ENCODE peak calls at places on chromosomes 11 and 22, in six cellular contexts. Y is Peyer's patch, G is left lung, S is fibroblast of lung, Q is tibial nerve, L is psoas muscle. A is an unnamed sample.

GRCh38 chr11:5367461-5368074 is 16.0 kb upstream of the OR51M1 start:
- DNase-seq in Y (no peak), G (no peak), S (peak; percentile 72), Q (no peak), L (no peak), A (no peak)

GRCh38 chr22:32050678-32051515 is 7.8 kb downstream of the SLC5A1 start:
- DNase-seq in Y (no peak), G (peak; percentile 47), S (peak; percentile 88), Q (no peak), L (peak; percentile 68), A (peak; percentile 88)

GRCh38 chr11:11605821-11606450 is 15.9 kb downstream of the GALNT18 start:
- DNase-seq in Y (no peak), G (no peak), S (no peak), Q (no peak), L (no peak), A (no peak)

GRCh38 chr11:118224512-118225180 is at the start of gene JAML:
- DNase-seq in Y (peak; percentile 74), G (no peak), S (no peak), Q (no peak), L (no peak), A (no peak)

GRCh38 chr22:44025171-44026065 is 1.3 kb downstream of the PARVB start:
- DNase-seq in Y (peak; percentile 93), G (peak; percentile 63), S (no peak), Q (no peak), L (peak; percentile 58), A (no peak)

GRCh38 chr11:61752117-61752924 is at the start of gene MYRF:
- DNase-seq in Y (peak; percentile 17), G (peak; percentile 40), S (no peak), Q (no peak), L (peak; percentile 67), A (no peak)

GRCh38 chr11:112525844-112526590 is 265.4 kb upstream of the PLET1 start:
- DNase-seq in Y (no peak), G (no peak), S (no peak), Q (no peak), L (no peak), A (no peak)

GRCh38 chr22:23203452-23204124 is 23.3 kb downstream of the BCR start:
- DNase-seq in Y (no peak), G (no peak), S (no peak), Q (no peak), L (no peak), A (no peak)

GRCh38 chr22:39289445-39290247 is 29.8 kb downstream of the RPL3 start:
- DNase-seq in Y (no peak), G (no peak), S (no peak), Q (no peak), L (no peak), A (no peak)

GRCh38 chr22:35784633-35785032 is 67.0 kb downstream of the APOL5 start:
- DNase-seq in Y (no peak), G (no peak), S (no peak), Q (no peak), L (no peak), A (no peak)

GRCh38 chr11:110428956-110429613 is 663 bp upstream of the FDX1 start:
- DNase-seq in Y (peak; percentile 24), G (no peak), S (no peak), Q (no peak), L (no peak), A (no peak)

GRCh38 chr11:28619870-28620540 is 511.8 kb downstream of the METTL15 start:
- DNase-seq in Y (no peak), G (no peak), S (peak; percentile 29), Q (no peak), L (no peak), A (no peak)

GRCh38 chr11:11976476-11977187 is 31.8 kb downstream of the DKK3 start:
- DNase-seq in Y (no peak), G (no peak), S (no peak), Q (no peak), L (no peak), A (no peak)

GRCh38 chr11:46920709-46921108 is 2.4 kb upstream of the LRP4 start:
- DNase-seq in Y (no peak), G (no peak), S (peak; percentile 94), Q (no peak), L (peak; percentile 56), A (peak; percentile 65)

GRCh38 chr11:17734986-17735822 is 623 bp downstream of the KCNC1 start:
- DNase-seq in Y (no peak), G (peak; percentile 46), S (peak; percentile 61), Q (peak; percentile 20), L (peak; percentile 73), A (no peak)

GRCh38 chr11:296206-296975 is 2.9 kb downstream of the IFITM5 start:
- DNase-seq in Y (no peak), G (peak; percentile 27), S (no peak), Q (no peak), L (peak; percentile 7), A (peak; percentile 51)

GRCh38 chr11:114987171-114987760 is 308.9 kb downstream of the NXPE2 start:
- DNase-seq in Y (no peak), G (no peak), S (no peak), Q (no peak), L (no peak), A (no peak)

GRCh38 chr11:43955381-43956118 is 13.1 kb downstream of the C11orf96 start:
- DNase-seq in Y (no peak), G (no peak), S (no peak), Q (no peak), L (no peak), A (no peak)

GRCh38 chr11:117070016-117070415 is 28.2 kb downstream of the SIK3 start:
- DNase-seq in Y (no peak), G (no peak), S (no peak), Q (no peak), L (no peak), A (no peak)

GRCh38 chr11:3191586-3192324 is 26.6 kb upstream of the OSBPL5 start:
- DNase-seq in Y (no peak), G (no peak), S (no peak), Q (no peak), L (no peak), A (no peak)

GRCh38 chr22:22893077-22893805 is 5.6 kb downstream of the IGLL5 start:
- DNase-seq in Y (no peak), G (peak; percentile 30), S (no peak), Q (no peak), L (no peak), A (no peak)

GRCh38 chr11:73314121-73314948 is 6.3 kb downstream of the ARHGEF17 start:
- DNase-seq in Y (no peak), G (no peak), S (peak; percentile 47), Q (no peak), L (no peak), A (no peak)

GRCh38 chr11:47514825-47515647 is 37.9 kb downstream of the CELF1 start:
- DNase-seq in Y (no peak), G (no peak), S (peak; percentile 84), Q (no peak), L (no peak), A (no peak)

GRCh38 chr22:38881464-38881871 is 9.5 kb upstream of the CBX6 start:
- DNase-seq in Y (no peak), G (no peak), S (peak; percentile 97), Q (peak; percentile 65), L (peak; percentile 54), A (no peak)

GRCh38 chr22:27107824-27108223 is 450.4 kb downstream of the MIAT start:
- DNase-seq in Y (no peak), G (peak; percentile 58), S (peak; percentile 54), Q (peak; percentile 50), L (peak; percentile 73), A (peak; percentile 96)

GRCh38 chr11:33476945-33477584 is 219.9 kb downstream of the HIPK3 start:
- DNase-seq in Y (no peak), G (no peak), S (peak; percentile 43), Q (no peak), L (no peak), A (no peak)

GRCh38 chr11:45409587-45409986 is 123.4 kb upstream of the SYT13 start:
- DNase-seq in Y (no peak), G (no peak), S (no peak), Q (no peak), L (no peak), A (no peak)

GRCh38 chr11:64762277-64762915 is 2.6 kb upstream of the PYGM start:
- DNase-seq in Y (peak; percentile 53), G (peak; percentile 20), S (no peak), Q (no peak), L (peak; percentile 23), A (no peak)
- H3K4me1 ChIP-seq in Y (peaks cover 48% of the 10 kb centered on the region), G (peaks cover 57% of the 10 kb centered on the region), S (peaks cover 26% of the 10 kb centered on the region), Q (peaks cover 70% of the 10 kb centered on the region), L (peaks cover 76% of the 10 kb centered on the region), A (peaks cover 17% of the 10 kb centered on the region)

GRCh38 chr11:19577849-19578619 is 134.6 kb upstream of the NAV2 start:
- DNase-seq in Y (no peak), G (peak; percentile 47), S (peak; percentile 26), Q (no peak), L (peak; percentile 33), A (no peak)
- H3K27ac ChIP-seq in Y (peak overlapping the region; percentile 10), G (peak overlapping the region; percentile 48), S (no peak overlapping the region), Q (peak overlapping the region; percentile 88), L (no peak overlapping the region), A (no peak overlapping the region)

DNA sequence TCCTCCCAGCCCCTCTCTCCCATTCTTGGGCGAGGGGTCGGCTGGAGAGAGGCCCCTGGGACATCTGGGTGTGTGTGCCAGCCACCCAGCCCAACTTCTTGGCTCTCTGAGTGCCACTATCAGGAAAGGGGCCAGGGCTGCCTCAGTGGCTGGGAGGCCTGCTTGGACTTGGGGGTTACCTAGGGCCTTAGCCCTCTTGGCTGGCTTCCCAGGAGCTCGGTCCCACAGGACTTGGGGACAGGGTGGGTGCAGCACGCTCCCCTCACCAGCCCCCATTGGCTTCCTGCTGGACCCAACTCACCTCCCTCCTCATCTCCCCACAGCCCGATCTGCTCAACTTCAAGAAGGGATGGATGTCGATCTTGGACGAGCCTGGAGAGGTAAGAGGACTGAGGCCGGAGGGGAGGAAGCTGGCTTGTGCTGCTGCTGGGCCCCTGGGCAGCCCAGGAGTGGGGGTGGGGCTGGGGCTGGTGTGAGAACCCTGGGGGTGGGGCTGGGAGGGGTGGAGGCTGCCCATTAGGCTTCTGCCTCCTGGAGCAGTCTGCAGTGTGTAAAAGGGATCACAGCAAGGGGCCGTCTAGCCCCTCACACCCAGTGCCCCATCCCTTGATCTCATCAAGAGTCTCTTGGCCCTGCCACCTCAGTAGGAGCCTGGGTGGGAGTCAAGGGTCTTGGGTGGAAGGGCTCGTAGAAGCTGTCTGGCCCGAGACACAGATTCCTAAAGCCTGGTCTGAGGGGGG is 54.8 kb downstream of the TRIOBP start:
- DNase-seq in Y (no peak), G (no peak), S (no peak), Q (no peak), L (no peak), A (no peak)
- H3K4me1 ChIP-seq in Y (peaks cover 15% of the 10 kb centered on the region), G (peaks cover 80% of the 10 kb centered on the region), S (peaks cover 50% of the 10 kb centered on the region), Q (peaks cover 84% of the 10 kb centered on the region), L (peaks cover 53% of the 10 kb centered on the region), A (peaks cover 58% of the 10 kb centered on the region)

GRCh38 chr22:41229730-41230398 is 10.9 kb downstream of the CHADL start:
- DNase-seq in Y (no peak), G (no peak), S (no peak), Q (no peak), L (no peak), A (no peak)

GRCh38 chr22:41226728-41227655 is 13.7 kb downstream of the CHADL start:
- DNase-seq in Y (no peak), G (peak; percentile 69), S (no peak), Q (no peak), L (peak; percentile 38), A (no peak)

GRCh38 chr22:41229215-41229614 is 11.5 kb downstream of the CHADL start:
- DNase-seq in Y (no peak), G (no peak), S (no peak), Q (no peak), L (no peak), A (no peak)

GRCh38 chr22:41231369-41231768 is 9.4 kb downstream of the CHADL start:
- DNase-seq in Y (no peak), G (no peak), S (no peak), Q (no peak), L (no peak), A (no peak)

GRCh38 chr22:41230399-41230785 is 10.3 kb downstream of the CHADL start:
- DNase-seq in Y (no peak), G (no peak), S (no peak), Q (no peak), L (no peak), A (no peak)
- H3K27ac ChIP-seq in Y (no peak overlapping the region), G (peak overlapping the region; percentile 16), S (no peak overlapping the region), Q (no peak overlapping the region), L (no peak overlapping the region), A (no peak overlapping the region)